ENCODE peak calls at places on chromosome 3, in five cellular contexts. W is fibroblast of mammary gland; S is CD8-positive, alpha-beta T cell; A is HFFc6; T is BE2C. Z is an unnamed sample.

GRCh38 chr3:49609815-49610214 is 55.5 kb downstream of the BSN start:
- DNase-seq in A (no peak), T (peak), W (no peak), S (no peak), Z (no peak)

GRCh38 chr3:194659778-194660177 is 12.2 kb downstream of the LSG1 start:
- DNase-seq in A (no peak), W (no peak), S (no peak), T (no peak), Z (no peak)

GRCh38 chr3:45688194-45688881 is 858 bp upstream of the SACM1L start:
- DNase-seq in S (peak), T (peak), W (no peak), A (no peak), Z (no peak)

GRCh38 chr3:45915518-45916231 is 27.6 kb upstream of the CXCR6 start:
- DNase-seq in A (peak), W (peak), T (no peak), S (peak), Z (peak)

GRCh38 chr3:134430174-134430573 is 55.6 kb downstream of the ANAPC13 start:
- DNase-seq in W (no peak), A (no peak), T (no peak), S (no peak), Z (no peak)

GRCh38 chr3:159649951-159650350 is 338.7 kb upstream of the IL12A start:
- DNase-seq in T (no peak), S (no peak), A (no peak), W (no peak), Z (no peak)

GRCh38 chr3:45955706-45956105 is 12.4 kb downstream of the CXCR6 start:
- DNase-seq in T (no peak), S (no peak), W (no peak), A (no peak), Z (no peak)

GRCh38 chr3:120559228-120560061 is 36.7 kb upstream of the NDUFB4 start:
- DNase-seq in T (peak), S (no peak), A (peak), W (peak), Z (no peak)

GRCh38 chr3:53046171-53047170 is 598 bp upstream of the SFMBT1 start:
- DNase-seq in S (peak), A (no peak), W (peak), T (peak), Z (no peak)

GRCh38 chr3:2465842-2466241 is 367.2 kb downstream of the CNTN4 start:
- DNase-seq in S (no peak), A (no peak), T (no peak), W (no peak), Z (no peak)

GRCh38 chr3:186882881-186883685 is 40.6 kb downstream of the ADIPOQ start:
- DNase-seq in W (peak), A (peak), S (no peak), T (peak), Z (no peak)

GRCh38 chr3:14758297-14758696 is 60.5 kb upstream of the FGD5 start:
- DNase-seq in A (no peak), W (no peak), S (no peak), T (no peak), Z (no peak)

GRCh38 chr3:120394343-120394742 is 45.2 kb upstream of the LRRC58 start:
- DNase-seq in T (no peak), A (no peak), S (no peak), W (no peak), Z (no peak)

GRCh38 chr3:25019506-25019905 is 408.6 kb upstream of the RARB start:
- DNase-seq in T (no peak), W (no peak), S (no peak), A (no peak), Z (no peak)

GRCh38 chr3:170776887-170777551 is 93.0 kb downstream of the RPL22L1 start:
- DNase-seq in T (no peak), S (no peak), A (no peak), W (no peak), Z (no peak)

GRCh38 chr3:192817053-192817452 is 89.7 kb upstream of the FGF12 start:
- DNase-seq in S (no peak), A (peak), T (no peak), W (peak), Z (no peak)

GRCh38 chr3:141729240-141729639 is 8.9 kb upstream of the RNF7 start:
- DNase-seq in T (no peak), W (no peak), S (no peak), A (no peak), Z (no peak)

GRCh38 chr3:38117748-38118420 is 19.0 kb downstream of the ACAA1 start:
- DNase-seq in W (peak), A (peak), S (peak), T (peak), Z (no peak)

GRCh38 chr3:43094381-43094780 is 11.5 kb downstream of the POMGNT2 start:
- DNase-seq in W (no peak), T (no peak), A (no peak), S (no peak), Z (no peak)

GRCh38 chr3:10376353-10376752 is 55.4 kb upstream of the SEC13 start:
- DNase-seq in A (no peak), W (no peak), T (no peak), S (no peak), Z (no peak)

GRCh38 chr3:195150194-195151118 is 120.5 kb downstream of the XXYLT1 start:
- DNase-seq in S (peak), W (peak), A (no peak), T (peak), Z (no peak)

GRCh38 chr3:196517142-196517808 is 2.1 kb upstream of the SMCO1 start:
- DNase-seq in T (no peak), A (no peak), W (no peak), S (no peak), Z (no peak)

GRCh38 chr3:65473746-65474145 is 565.0 kb downstream of the MAGI1 start:
- DNase-seq in W (peak), S (no peak), A (peak), T (no peak), Z (no peak)

DNA sequence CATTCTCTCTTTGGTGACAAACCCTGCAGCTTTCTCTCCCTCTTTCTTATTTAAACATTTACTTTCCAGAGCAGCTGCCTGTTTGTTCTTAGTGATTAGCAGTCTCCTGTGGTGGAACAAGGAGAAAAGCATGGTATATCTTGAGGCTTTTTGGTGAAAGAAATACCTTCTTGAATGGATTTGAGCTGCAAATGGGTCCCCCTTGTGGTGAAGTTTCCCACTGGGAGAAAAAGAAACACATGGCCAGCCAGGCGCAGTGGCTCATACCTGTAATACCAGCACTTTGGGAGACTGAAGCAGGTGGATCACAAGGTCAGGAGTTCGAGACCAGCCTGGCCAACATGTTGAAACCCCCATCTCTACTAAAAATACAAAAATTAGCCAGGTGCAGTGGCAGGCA is 48.3 kb upstream of the ACP3 start:
- DNase-seq in S (no peak), W (peak), A (peak), T (no peak), Z (no peak)
- TF ChIP-seq CTCF in S (no peak), W (peak), A (peak), T (peak), Z (peak)

GRCh38 chr3:149765762-149766334 is 13.6 kb upstream of the COMMD2 start:
- DNase-seq in A (peak), S (no peak), W (peak), T (no peak), Z (no peak)
- TF ChIP-seq CTCF in A (peak), S (no peak), W (peak), T (peak), Z (peak)

GRCh38 chr3:58531956-58532355 is 5.0 kb downstream of the ACOX2 start:
- DNase-seq in A (peak), T (no peak), S (no peak), W (peak), Z (no peak)

GRCh38 chr3:58530354-58530865 is 6.6 kb downstream of the ACOX2 start:
- DNase-seq in S (no peak), W (no peak), T (no peak), A (no peak), Z (no peak)

GRCh38 chr3:58529516-58530353 is 7.3 kb downstream of the ACOX2 start:
- DNase-seq in T (peak), S (no peak), A (no peak), W (peak), Z (no peak)

GRCh38 chr3:58532794-58533220 is 4.2 kb downstream of the ACOX2 start:
- DNase-seq in W (peak), A (peak), T (peak), S (peak), Z (no peak)

GRCh38 chr3:58531555-58531954 is 5.4 kb downstream of the ACOX2 start:
- DNase-seq in A (no peak), S (no peak), W (no peak), T (no peak), Z (no peak)
- TF ChIP-seq CTCF in A (no peak), S (no peak), W (no peak), T (no peak), Z (no peak)

GRCh38 chr3:127149621-127150310 is 43.2 kb upstream of the PRR23E start:
- DNase-seq in T (no peak), W (no peak), A (no peak), S (no peak), Z (no peak)

GRCh38 chr3:127153506-127153815 is 39.5 kb upstream of the PRR23E start:
- DNase-seq in W (no peak), S (no peak), A (no peak), T (no peak), Z (no peak)

GRCh38 chr3:127150915-127151564 is 41.9 kb upstream of the PRR23E start:
- DNase-seq in S (no peak), T (no peak), W (no peak), A (no peak), Z (no peak)

GRCh38 chr3:127152676-127153505 is 40.0 kb upstream of the PRR23E start:
- DNase-seq in T (no peak), W (no peak), A (no peak), S (no peak), Z (no peak)

GRCh38 chr3:127151992-127152391 is 40.9 kb upstream of the PRR23E start:
- DNase-seq in A (peak), W (peak), S (no peak), T (no peak), Z (no peak)
- TF ChIP-seq CTCF in A (no peak), W (no peak), S (no peak), T (no peak), Z (no peak)

GRCh38 chr3:114451051-114451451 is 157.2 kb downstream of the TIGIT start:
- DNase-seq in T (no peak), W (no peak), S (no peak), A (no peak), Z (no peak)

GRCh38 chr3:114447950-114448479 is 154.2 kb downstream of the TIGIT start:
- DNase-seq in T (no peak), W (no peak), A (no peak), S (no peak), Z (no peak)

GRCh38 chr3:114449271-114450007 is 155.6 kb downstream of the TIGIT start:
- DNase-seq in T (no peak), S (no peak), A (no peak), W (peak), Z (no peak)

GRCh38 chr3:114451561-114452018 is 157.8 kb downstream of the TIGIT start:
- DNase-seq in T (no peak), S (no peak), A (no peak), W (peak), Z (no peak)

GRCh38 chr3:114450008-114450596 is 156.3 kb downstream of the TIGIT start:
- DNase-seq in S (no peak), W (no peak), T (no peak), A (no peak), Z (no peak)
- TF ChIP-seq CTCF in S (no peak), W (no peak), T (no peak), A (peak), Z (no peak)

GRCh38 chr3:16391936-16392536 is 121.5 kb downstream of the RFTN1 start:
- DNase-seq in W (no peak), A (no peak), T (no peak), S (no peak), Z (no peak)
- TF ChIP-seq CTCF in W (no peak), A (no peak), T (no peak), S (no peak), Z (no peak)